ENCODE peak calls at places on chromosomes 6 and 20, in nine cellular contexts. One of them, this sample, is unnamed.

GRCh38 chr20:62376112-62377063 is 9.3 kb upstream of the LAMA5 start:
- DNase-seq in T-cell: no peak
- DNase-seq in AG08395: peak
- DNase-seq in mesothelial cell of epicardium: peak
- DNase-seq in HTR-8/SVneo: peak
- DNase-seq in hippocampal formation: no peak
- DNase-seq in ACHN: no peak
- DNase-seq in activated effector memory CD4-positive, alpha-beta T cell treated with anti-CD3 and anti-CD28 coated beads, Interleukin-2, amount 50 U/mL, for 16 hours: no peak
- DNase-seq in cardiac fibroblast: no peak
- DNase-seq in this sample: no peak

GRCh38 chr20:2103454-2104153 is 2.0 kb downstream of the STK35 start:
- DNase-seq in T-cell: no peak
- DNase-seq in AG08395: no peak
- DNase-seq in mesothelial cell of epicardium: no peak
- DNase-seq in HTR-8/SVneo: no peak
- DNase-seq in hippocampal formation: no peak
- DNase-seq in ACHN: no peak
- DNase-seq in activated effector memory CD4-positive, alpha-beta T cell treated with anti-CD3 and anti-CD28 coated beads, Interleukin-2, amount 50 U/mL, for 16 hours: no peak
- DNase-seq in cardiac fibroblast: peak
- DNase-seq in this sample: no peak

GRCh38 chr6:89145461-89145961 is 344 bp upstream of the PM20D2 start:
- DNase-seq in T-cell: no peak
- DNase-seq in AG08395: no peak
- DNase-seq in mesothelial cell of epicardium: no peak
- DNase-seq in HTR-8/SVneo: peak
- DNase-seq in hippocampal formation: peak
- DNase-seq in ACHN: peak
- DNase-seq in activated effector memory CD4-positive, alpha-beta T cell treated with anti-CD3 and anti-CD28 coated beads, Interleukin-2, amount 50 U/mL, for 16 hours: no peak
- DNase-seq in cardiac fibroblast: peak
- DNase-seq in this sample: no peak

GRCh38 chr20:25622450-25623224 is 1.2 kb downstream of the NANP start:
- DNase-seq in T-cell: no peak
- DNase-seq in AG08395: no peak
- DNase-seq in mesothelial cell of epicardium: no peak
- DNase-seq in HTR-8/SVneo: no peak
- DNase-seq in hippocampal formation: no peak
- DNase-seq in ACHN: no peak
- DNase-seq in activated effector memory CD4-positive, alpha-beta T cell treated with anti-CD3 and anti-CD28 coated beads, Interleukin-2, amount 50 U/mL, for 16 hours: no peak
- DNase-seq in cardiac fibroblast: no peak
- DNase-seq in this sample: no peak

GRCh38 chr6:116047173-116047933 is 13.3 kb downstream of the FRK start:
- DNase-seq in T-cell: no peak
- DNase-seq in AG08395: peak
- DNase-seq in mesothelial cell of epicardium: no peak
- DNase-seq in HTR-8/SVneo: no peak
- DNase-seq in hippocampal formation: no peak
- DNase-seq in ACHN: no peak
- DNase-seq in activated effector memory CD4-positive, alpha-beta T cell treated with anti-CD3 and anti-CD28 coated beads, Interleukin-2, amount 50 U/mL, for 16 hours: no peak
- DNase-seq in cardiac fibroblast: peak
- DNase-seq in this sample: no peak

GRCh38 chr6:26520088-26520839 is 17.9 kb upstream of the HMGN4 start:
- DNase-seq in T-cell: no peak
- DNase-seq in AG08395: no peak
- DNase-seq in mesothelial cell of epicardium: no peak
- DNase-seq in HTR-8/SVneo: no peak
- DNase-seq in hippocampal formation: peak
- DNase-seq in ACHN: no peak
- DNase-seq in activated effector memory CD4-positive, alpha-beta T cell treated with anti-CD3 and anti-CD28 coated beads, Interleukin-2, amount 50 U/mL, for 16 hours: no peak
- DNase-seq in cardiac fibroblast: no peak
- DNase-seq in this sample: peak

GRCh38 chr6:69026715-69027114 is 391.6 kb downstream of the ADGRB3 start:
- DNase-seq in T-cell: no peak
- DNase-seq in AG08395: no peak
- DNase-seq in mesothelial cell of epicardium: no peak
- DNase-seq in HTR-8/SVneo: no peak
- DNase-seq in hippocampal formation: no peak
- DNase-seq in ACHN: no peak
- DNase-seq in activated effector memory CD4-positive, alpha-beta T cell treated with anti-CD3 and anti-CD28 coated beads, Interleukin-2, amount 50 U/mL, for 16 hours: no peak
- DNase-seq in cardiac fibroblast: peak
- DNase-seq in this sample: no peak

GRCh38 chr6:44569931-44570385 is 182.5 kb downstream of the CDC5L start:
- DNase-seq in T-cell: no peak
- DNase-seq in AG08395: peak
- DNase-seq in mesothelial cell of epicardium: no peak
- DNase-seq in HTR-8/SVneo: no peak
- DNase-seq in hippocampal formation: peak
- DNase-seq in ACHN: no peak
- DNase-seq in activated effector memory CD4-positive, alpha-beta T cell treated with anti-CD3 and anti-CD28 coated beads, Interleukin-2, amount 50 U/mL, for 16 hours: no peak
- DNase-seq in cardiac fibroblast: peak
- DNase-seq in this sample: no peak

GRCh38 chr6:154156135-154156948 is 117.3 kb downstream of the OPRM1 start:
- DNase-seq in T-cell: peak
- DNase-seq in AG08395: peak
- DNase-seq in mesothelial cell of epicardium: no peak
- DNase-seq in HTR-8/SVneo: peak
- DNase-seq in hippocampal formation: no peak
- DNase-seq in ACHN: peak
- DNase-seq in activated effector memory CD4-positive, alpha-beta T cell treated with anti-CD3 and anti-CD28 coated beads, Interleukin-2, amount 50 U/mL, for 16 hours: peak
- DNase-seq in cardiac fibroblast: peak
- DNase-seq in this sample: no peak

GRCh38 chr20:11891081-11891826 is 26.4 kb upstream of the BTBD3 start:
- DNase-seq in T-cell: no peak
- DNase-seq in AG08395: peak
- DNase-seq in mesothelial cell of epicardium: peak
- DNase-seq in HTR-8/SVneo: no peak
- DNase-seq in hippocampal formation: peak
- DNase-seq in ACHN: peak
- DNase-seq in activated effector memory CD4-positive, alpha-beta T cell treated with anti-CD3 and anti-CD28 coated beads, Interleukin-2, amount 50 U/mL, for 16 hours: no peak
- DNase-seq in cardiac fibroblast: peak
- DNase-seq in this sample: peak

GRCh38 chr6:1836690-1837089 is 227.0 kb downstream of the FOXC1 start:
- DNase-seq in T-cell: no peak
- DNase-seq in AG08395: no peak
- DNase-seq in mesothelial cell of epicardium: no peak
- DNase-seq in HTR-8/SVneo: no peak
- DNase-seq in hippocampal formation: no peak
- DNase-seq in ACHN: no peak
- DNase-seq in activated effector memory CD4-positive, alpha-beta T cell treated with anti-CD3 and anti-CD28 coated beads, Interleukin-2, amount 50 U/mL, for 16 hours: no peak
- DNase-seq in cardiac fibroblast: no peak
- DNase-seq in this sample: no peak

GRCh38 chr20:6765469-6766058 is 1.9 kb upstream of the BMP2 start:
- DNase-seq in T-cell: no peak
- DNase-seq in AG08395: peak
- DNase-seq in mesothelial cell of epicardium: no peak
- DNase-seq in HTR-8/SVneo: peak
- DNase-seq in hippocampal formation: peak
- DNase-seq in ACHN: peak
- DNase-seq in activated effector memory CD4-positive, alpha-beta T cell treated with anti-CD3 and anti-CD28 coated beads, Interleukin-2, amount 50 U/mL, for 16 hours: no peak
- DNase-seq in cardiac fibroblast: peak
- DNase-seq in this sample: peak

GRCh38 chr6:130018830-130019795 is 732 bp downstream of the L3MBTL3 start:
- DNase-seq in T-cell: peak
- DNase-seq in AG08395: peak
- DNase-seq in mesothelial cell of epicardium: peak
- DNase-seq in HTR-8/SVneo: no peak
- DNase-seq in hippocampal formation: no peak
- DNase-seq in ACHN: peak
- DNase-seq in activated effector memory CD4-positive, alpha-beta T cell treated with anti-CD3 and anti-CD28 coated beads, Interleukin-2, amount 50 U/mL, for 16 hours: peak
- DNase-seq in cardiac fibroblast: peak
- DNase-seq in this sample: no peak

GRCh38 chr6:32075781-32076494 is 33.2 kb downstream of the TNXB start:
- DNase-seq in T-cell: no peak
- DNase-seq in AG08395: no peak
- DNase-seq in mesothelial cell of epicardium: no peak
- DNase-seq in HTR-8/SVneo: no peak
- DNase-seq in hippocampal formation: no peak
- DNase-seq in ACHN: no peak
- DNase-seq in activated effector memory CD4-positive, alpha-beta T cell treated with anti-CD3 and anti-CD28 coated beads, Interleukin-2, amount 50 U/mL, for 16 hours: no peak
- DNase-seq in cardiac fibroblast: peak
- DNase-seq in this sample: no peak

GRCh38 chr20:19212524-19213502 is at the start of gene SLC24A3:
- DNase-seq in T-cell: no peak
- DNase-seq in AG08395: peak
- DNase-seq in mesothelial cell of epicardium: peak
- DNase-seq in HTR-8/SVneo: no peak
- DNase-seq in hippocampal formation: peak
- DNase-seq in ACHN: no peak
- DNase-seq in activated effector memory CD4-positive, alpha-beta T cell treated with anti-CD3 and anti-CD28 coated beads, Interleukin-2, amount 50 U/mL, for 16 hours: no peak
- DNase-seq in cardiac fibroblast: peak
- DNase-seq in this sample: peak

GRCh38 chr6:112911949-112912348 is 564.8 kb downstream of the RFPL4B start:
- DNase-seq in T-cell: no peak
- DNase-seq in AG08395: peak
- DNase-seq in mesothelial cell of epicardium: no peak
- DNase-seq in HTR-8/SVneo: no peak
- DNase-seq in hippocampal formation: no peak
- DNase-seq in ACHN: no peak
- DNase-seq in activated effector memory CD4-positive, alpha-beta T cell treated with anti-CD3 and anti-CD28 coated beads, Interleukin-2, amount 50 U/mL, for 16 hours: no peak
- DNase-seq in cardiac fibroblast: no peak
- DNase-seq in this sample: no peak

GRCh38 chr20:595330-596308 is 14.5 kb downstream of the TCF15 start:
- DNase-seq in T-cell: no peak
- DNase-seq in AG08395: no peak
- DNase-seq in mesothelial cell of epicardium: peak
- DNase-seq in HTR-8/SVneo: no peak
- DNase-seq in hippocampal formation: no peak
- DNase-seq in ACHN: no peak
- DNase-seq in activated effector memory CD4-positive, alpha-beta T cell treated with anti-CD3 and anti-CD28 coated beads, Interleukin-2, amount 50 U/mL, for 16 hours: peak
- DNase-seq in cardiac fibroblast: no peak
- DNase-seq in this sample: no peak

GRCh38 chr6:159126590-159126989 is 42.6 kb upstream of the FNDC1 start:
- DNase-seq in T-cell: no peak
- DNase-seq in AG08395: no peak
- DNase-seq in mesothelial cell of epicardium: no peak
- DNase-seq in HTR-8/SVneo: no peak
- DNase-seq in hippocampal formation: no peak
- DNase-seq in ACHN: no peak
- DNase-seq in activated effector memory CD4-positive, alpha-beta T cell treated with anti-CD3 and anti-CD28 coated beads, Interleukin-2, amount 50 U/mL, for 16 hours: no peak
- DNase-seq in cardiac fibroblast: no peak
- DNase-seq in this sample: no peak

GRCh38 chr6:10695086-10695657 is 400 bp downstream of the PAK1IP1 start:
- DNase-seq in T-cell: no peak
- DNase-seq in AG08395: no peak
- DNase-seq in mesothelial cell of epicardium: no peak
- DNase-seq in HTR-8/SVneo: no peak
- DNase-seq in hippocampal formation: no peak
- DNase-seq in ACHN: no peak
- DNase-seq in activated effector memory CD4-positive, alpha-beta T cell treated with anti-CD3 and anti-CD28 coated beads, Interleukin-2, amount 50 U/mL, for 16 hours: no peak
- DNase-seq in cardiac fibroblast: no peak
- DNase-seq in this sample: no peak

GRCh38 chr6:134240664-134241431 is 77.1 kb downstream of the SGK1 start:
- DNase-seq in T-cell: peak
- DNase-seq in AG08395: no peak
- DNase-seq in mesothelial cell of epicardium: no peak
- DNase-seq in HTR-8/SVneo: no peak
- DNase-seq in hippocampal formation: no peak
- DNase-seq in ACHN: no peak
- DNase-seq in activated effector memory CD4-positive, alpha-beta T cell treated with anti-CD3 and anti-CD28 coated beads, Interleukin-2, amount 50 U/mL, for 16 hours: peak
- DNase-seq in cardiac fibroblast: no peak
- DNase-seq in this sample: no peak

GRCh38 chr6:169994734-169995133 is 243.3 kb downstream of the ERMARD start:
- DNase-seq in T-cell: no peak
- DNase-seq in AG08395: no peak
- DNase-seq in mesothelial cell of epicardium: no peak
- DNase-seq in HTR-8/SVneo: no peak
- DNase-seq in hippocampal formation: no peak
- DNase-seq in ACHN: no peak
- DNase-seq in activated effector memory CD4-positive, alpha-beta T cell treated with anti-CD3 and anti-CD28 coated beads, Interleukin-2, amount 50 U/mL, for 16 hours: no peak
- DNase-seq in cardiac fibroblast: no peak
- DNase-seq in this sample: no peak

GRCh38 chr6:99129835-99130234 is 182.1 kb upstream of the FBXL4 start:
- DNase-seq in T-cell: no peak
- DNase-seq in AG08395: no peak
- DNase-seq in mesothelial cell of epicardium: no peak
- DNase-seq in HTR-8/SVneo: no peak
- DNase-seq in hippocampal formation: no peak
- DNase-seq in ACHN: no peak
- DNase-seq in activated effector memory CD4-positive, alpha-beta T cell treated with anti-CD3 and anti-CD28 coated beads, Interleukin-2, amount 50 U/mL, for 16 hours: no peak
- DNase-seq in cardiac fibroblast: no peak
- DNase-seq in this sample: no peak

GRCh38 chr20:31569163-31570020 is 35.7 kb upstream of the ID1 start:
- DNase-seq in T-cell: peak
- DNase-seq in AG08395: peak
- DNase-seq in mesothelial cell of epicardium: peak
- DNase-seq in HTR-8/SVneo: peak
- DNase-seq in hippocampal formation: no peak
- DNase-seq in ACHN: peak
- DNase-seq in activated effector memory CD4-positive, alpha-beta T cell treated with anti-CD3 and anti-CD28 coated beads, Interleukin-2, amount 50 U/mL, for 16 hours: peak
- DNase-seq in cardiac fibroblast: peak
- DNase-seq in this sample: peak

GRCh38 chr6:89970072-89970471 is 75.8 kb downstream of the GJA10 start:
- DNase-seq in T-cell: no peak
- DNase-seq in AG08395: no peak
- DNase-seq in mesothelial cell of epicardium: no peak
- DNase-seq in HTR-8/SVneo: no peak
- DNase-seq in hippocampal formation: no peak
- DNase-seq in ACHN: no peak
- DNase-seq in activated effector memory CD4-positive, alpha-beta T cell treated with anti-CD3 and anti-CD28 coated beads, Interleukin-2, amount 50 U/mL, for 16 hours: no peak
- DNase-seq in cardiac fibroblast: no peak
- DNase-seq in this sample: no peak

GRCh38 chr20:934186-934840 is 18.2 kb upstream of the ANGPT4 start:
- DNase-seq in T-cell: no peak
- DNase-seq in AG08395: no peak
- DNase-seq in mesothelial cell of epicardium: no peak
- DNase-seq in HTR-8/SVneo: no peak
- DNase-seq in hippocampal formation: no peak
- DNase-seq in ACHN: no peak
- DNase-seq in activated effector memory CD4-positive, alpha-beta T cell treated with anti-CD3 and anti-CD28 coated beads, Interleukin-2, amount 50 U/mL, for 16 hours: no peak
- DNase-seq in cardiac fibroblast: no peak
- DNase-seq in this sample: no peak

GRCh38 chr20:62357681-62358080 is 9.4 kb downstream of the LAMA5 start:
- DNase-seq in T-cell: no peak
- DNase-seq in AG08395: no peak
- DNase-seq in mesothelial cell of epicardium: no peak
- DNase-seq in HTR-8/SVneo: no peak
- DNase-seq in hippocampal formation: no peak
- DNase-seq in ACHN: no peak
- DNase-seq in activated effector memory CD4-positive, alpha-beta T cell treated with anti-CD3 and anti-CD28 coated beads, Interleukin-2, amount 50 U/mL, for 16 hours: no peak
- DNase-seq in cardiac fibroblast: peak
- DNase-seq in this sample: no peak

GRCh38 chr6:134730013-134730412 is 219.9 kb downstream of the ALDH8A1 start:
- DNase-seq in T-cell: no peak
- DNase-seq in AG08395: no peak
- DNase-seq in mesothelial cell of epicardium: no peak
- DNase-seq in HTR-8/SVneo: no peak
- DNase-seq in hippocampal formation: no peak
- DNase-seq in ACHN: no peak
- DNase-seq in activated effector memory CD4-positive, alpha-beta T cell treated with anti-CD3 and anti-CD28 coated beads, Interleukin-2, amount 50 U/mL, for 16 hours: no peak
- DNase-seq in cardiac fibroblast: no peak
- DNase-seq in this sample: no peak

GRCh38 chr6:106799008-106799952 is 169.9 kb downstream of the QRSL1 start:
- DNase-seq in T-cell: no peak
- DNase-seq in AG08395: peak
- DNase-seq in mesothelial cell of epicardium: no peak
- DNase-seq in HTR-8/SVneo: peak
- DNase-seq in hippocampal formation: no peak
- DNase-seq in ACHN: peak
- DNase-seq in activated effector memory CD4-positive, alpha-beta T cell treated with anti-CD3 and anti-CD28 coated beads, Interleukin-2, amount 50 U/mL, for 16 hours: no peak
- DNase-seq in cardiac fibroblast: peak
- DNase-seq in this sample: no peak

GRCh38 chr6:1175877-1176276 is 136.0 kb upstream of the FOXQ1 start:
- DNase-seq in T-cell: no peak
- DNase-seq in AG08395: no peak
- DNase-seq in mesothelial cell of epicardium: no peak
- DNase-seq in HTR-8/SVneo: no peak
- DNase-seq in hippocampal formation: no peak
- DNase-seq in ACHN: no peak
- DNase-seq in activated effector memory CD4-positive, alpha-beta T cell treated with anti-CD3 and anti-CD28 coated beads, Interleukin-2, amount 50 U/mL, for 16 hours: no peak
- DNase-seq in cardiac fibroblast: no peak
- DNase-seq in this sample: no peak

GRCh38 chr6:167337675-167338449 is 13.0 kb downstream of the TTLL2 start:
- DNase-seq in T-cell: no peak
- DNase-seq in AG08395: no peak
- DNase-seq in mesothelial cell of epicardium: no peak
- DNase-seq in HTR-8/SVneo: no peak
- DNase-seq in hippocampal formation: no peak
- DNase-seq in ACHN: no peak
- DNase-seq in activated effector memory CD4-positive, alpha-beta T cell treated with anti-CD3 and anti-CD28 coated beads, Interleukin-2, amount 50 U/mL, for 16 hours: no peak
- DNase-seq in cardiac fibroblast: no peak
- DNase-seq in this sample: no peak

GRCh38 chr20:45343867-45344721 is 4.1 kb downstream of the SDC4 start:
- DNase-seq in T-cell: no peak
- DNase-seq in AG08395: peak
- DNase-seq in mesothelial cell of epicardium: no peak
- DNase-seq in HTR-8/SVneo: peak
- DNase-seq in hippocampal formation: no peak
- DNase-seq in ACHN: peak
- DNase-seq in activated effector memory CD4-positive, alpha-beta T cell treated with anti-CD3 and anti-CD28 coated beads, Interleukin-2, amount 50 U/mL, for 16 hours: peak
- DNase-seq in cardiac fibroblast: peak
- DNase-seq in this sample: no peak